ENCODE peak calls at places on chromosome 13, in seven cellular contexts. H is WTC11, W is fibroblast of mammary gland, F is endothelial cell, T is astrocyte of the cerebellum, A is HepG2, Z is D721Med. G is an unnamed sample.

GRCh38 chr13:98507060-98507797 is 69.7 kb downstream of the STK24 start:
- DNase-seq in H (peak), W (peak), F (peak), T (peak), A (peak), Z (no peak), G (no peak)

GRCh38 chr13:47628666-47629065 is 372.4 kb downstream of the SUCLA2 start:
- DNase-seq in H (no peak), W (peak), F (no peak), T (no peak), A (no peak), Z (no peak), G (no peak)

GRCh38 chr13:113879017-113879416 is 15.1 kb upstream of the GAS6 start:
- DNase-seq in H (no peak), W (no peak), F (no peak), T (no peak), A (no peak), Z (no peak), G (no peak)

GRCh38 chr13:100508996-100509395 is 79.6 kb downstream of the GGACT start:
- DNase-seq in H (no peak), W (no peak), F (no peak), T (no peak), A (no peak), Z (no peak), G (no peak)

GRCh38 chr13:32316476-32316875 is 1.2 kb downstream of the BRCA2 start:
- DNase-seq in H (no peak), W (peak), F (no peak), T (no peak), A (no peak), Z (no peak), G (no peak)

GRCh38 chr13:113401452-113402415 is 37.8 kb upstream of the GRTP1 start:
- DNase-seq in H (peak), W (no peak), F (no peak), T (no peak), A (no peak), Z (no peak), G (no peak)

GRCh38 chr13:89831157-89831556 is 1516.3 kb upstream of the MIR17HG start:
- DNase-seq in H (no peak), W (no peak), F (no peak), T (no peak), A (no peak), Z (no peak), G (no peak)

GRCh38 chr13:110415669-110416068 is 108.6 kb downstream of the COL4A2 start:
- DNase-seq in H (no peak), W (peak), F (no peak), T (no peak), A (peak), Z (no peak), G (no peak)

GRCh38 chr13:101218484-101218883 is 197.8 kb downstream of the NALCN start:
- DNase-seq in H (no peak), W (peak), F (no peak), T (no peak), A (no peak), Z (no peak), G (no peak)

GRCh38 chr13:54232700-54233099 is 1204.1 kb downstream of the OLFM4 start:
- DNase-seq in H (no peak), W (no peak), F (no peak), T (no peak), A (no peak), Z (no peak), G (no peak)

GRCh38 chr13:114081761-114082681 is 50.4 kb downstream of the RASA3 start:
- DNase-seq in H (peak), W (no peak), F (no peak), T (no peak), A (no peak), Z (no peak), G (no peak)

GRCh38 chr13:108342369-108343289 is 73.1 kb downstream of the TNFSF13B start:
- DNase-seq in H (no peak), W (peak), F (no peak), T (peak), A (peak), Z (no peak), G (no peak)

GRCh38 chr13:45773236-45773635 is 71.1 kb downstream of the CBY2 start:
- DNase-seq in H (no peak), W (peak), F (no peak), T (no peak), A (no peak), Z (no peak), G (no peak)

GRCh38 chr13:24053505-24054251 is 106.8 kb upstream of the SPATA13 start:
- DNase-seq in H (peak), W (peak), F (peak), T (peak), A (peak), Z (no peak), G (peak)

GRCh38 chr13:106610511-106610910 is 42.6 kb upstream of the ARGLU1 start:
- DNase-seq in H (no peak), W (peak), F (no peak), T (no peak), A (no peak), Z (no peak), G (no peak)

GRCh38 chr13:96294930-96295657 is 205.2 kb downstream of the HS6ST3 start:
- DNase-seq in H (no peak), W (no peak), F (no peak), T (no peak), A (no peak), Z (no peak), G (no peak)

GRCh38 chr13:44806841-44807240 is 182.4 kb downstream of the NUFIP1 start:
- DNase-seq in H (no peak), W (no peak), F (no peak), T (no peak), A (no peak), Z (no peak), G (no peak)

GRCh38 chr13:111854403-111854802 is 212.5 kb upstream of the SOX1 start:
- DNase-seq in H (no peak), W (no peak), F (no peak), T (no peak), A (no peak), Z (no peak), G (no peak)

GRCh38 chr13:46795321-46795720 is 1.6 kb downstream of the ESD start:
- DNase-seq in H (no peak), W (peak), F (no peak), T (no peak), A (no peak), Z (no peak), G (no peak)

GRCh38 chr13:45847554-45848224 is 3.9 kb downstream of the SIAH3 start:
- DNase-seq in H (no peak), W (no peak), F (no peak), T (no peak), A (no peak), Z (no peak), G (no peak)

GRCh38 chr13:91280806-91281205 is 66.7 kb upstream of the MIR17HG start:
- DNase-seq in H (no peak), W (no peak), F (no peak), T (no peak), A (no peak), Z (no peak), G (no peak)

GRCh38 chr13:36370108-36370429 is 23.9 kb upstream of the SPART start:
- DNase-seq in H (no peak), W (no peak), F (no peak), T (no peak), A (no peak), Z (no peak), G (no peak)

GRCh38 chr13:111228262-111229144 is 91.9 kb upstream of the TEX29 start:
- DNase-seq in H (no peak), W (peak), F (no peak), T (peak), A (no peak), Z (no peak), G (no peak)

GRCh38 chr13:21402586-21403307 is 56.4 kb downstream of the ZDHHC20 start:
- DNase-seq in H (no peak), W (peak), F (no peak), T (no peak), A (peak), Z (no peak), G (no peak)

GRCh38 chr13:46571189-46571901 is 18.4 kb downstream of the LRCH1 start:
- DNase-seq in H (no peak), W (peak), F (no peak), T (peak), A (peak), Z (no peak), G (no peak)

DNA sequence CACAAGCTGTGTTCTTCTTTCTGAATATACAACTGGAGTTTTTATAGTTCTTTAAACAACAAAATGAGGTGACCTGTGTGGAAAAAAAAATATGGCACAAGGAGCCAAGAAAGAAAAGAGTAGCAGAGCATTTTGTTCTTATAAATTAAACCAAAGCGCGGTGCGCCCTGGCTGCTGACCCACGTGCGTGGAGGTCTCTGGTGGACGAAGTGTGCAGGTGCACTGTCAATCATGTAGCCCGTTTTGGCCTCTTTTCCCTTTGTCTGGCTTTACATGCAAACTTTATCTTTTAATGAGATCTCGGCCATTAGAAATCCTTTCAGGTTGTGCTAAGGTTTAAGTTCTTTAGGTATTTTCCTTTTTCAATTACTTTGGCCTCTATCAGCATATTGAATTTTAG is 443.8 kb upstream of the SLC10A2 start:
- DNase-seq in H (peak), W (no peak), F (no peak), T (no peak), A (no peak), Z (no peak), G (no peak)
- TF ChIP-seq CTCF in H (peak), W (no peak), F (peak), T (no peak), A (no peak), Z (no peak), G (no peak)

DNA sequence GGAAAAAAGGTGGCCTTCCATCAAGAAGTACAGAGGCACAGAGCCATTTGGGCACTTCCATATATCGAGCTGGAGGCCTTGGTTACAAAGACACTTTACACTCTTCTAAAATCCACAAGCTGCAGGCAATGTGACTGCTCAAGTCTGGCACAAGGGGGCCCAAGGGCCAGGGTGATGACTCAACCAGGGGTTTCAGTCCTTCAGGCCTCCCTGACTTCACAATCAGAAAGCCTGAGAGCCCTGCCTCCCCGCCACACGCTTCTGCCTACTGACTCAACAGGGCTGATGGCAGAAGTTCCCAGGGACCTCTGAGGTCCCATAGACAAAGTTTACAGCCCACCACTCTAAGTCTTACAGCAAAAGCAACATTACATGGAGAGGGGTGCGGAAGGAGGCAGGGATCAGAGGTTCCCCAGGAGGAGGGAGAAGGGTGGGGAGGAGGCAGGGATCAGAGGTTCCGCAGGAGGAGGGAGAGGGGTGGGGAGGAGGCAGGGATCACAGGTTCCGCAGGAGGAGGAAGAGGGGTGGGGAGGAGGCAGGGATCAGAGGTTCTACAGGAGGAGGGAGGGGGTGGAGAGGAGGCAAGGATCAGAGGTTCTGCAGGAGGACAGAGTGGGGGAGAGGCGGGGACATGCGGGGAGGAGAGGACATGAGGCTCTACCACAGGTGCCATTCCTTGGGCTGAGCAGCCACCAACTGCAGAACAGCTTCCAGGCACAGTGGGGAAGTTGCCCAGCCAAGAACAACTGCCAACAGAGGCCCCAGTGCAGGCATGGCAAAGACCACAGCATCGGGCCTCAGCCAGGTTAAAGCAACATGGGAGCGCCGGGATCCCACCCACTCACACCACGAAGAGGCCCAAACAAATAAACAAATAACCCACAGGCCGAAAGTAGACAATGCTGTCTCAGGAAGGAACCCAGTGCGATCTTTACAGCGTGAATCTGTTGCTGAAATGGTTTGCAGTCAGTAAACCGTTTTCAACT is 52.0 kb downstream of the SLC7A1 start:
- DNase-seq in H (no peak), W (peak), F (no peak), T (no peak), A (peak), Z (no peak), G (no peak)
- TF ChIP-seq CTCF in H (no peak), W (peak), F (no peak), T (no peak), A (peak), Z (no peak), G (no peak)

GRCh38 chr13:41056194-41056593 is 5.1 kb upstream of the WBP4 start:
- DNase-seq in H (no peak), W (no peak), F (no peak), T (no peak), A (no peak), Z (no peak), G (no peak)

GRCh38 chr13:41054212-41054877 is 7.0 kb upstream of the WBP4 start:
- DNase-seq in H (no peak), W (peak), F (peak), T (peak), A (peak), Z (no peak), G (peak)

GRCh38 chr13:41053384-41053826 is 7.9 kb upstream of the WBP4 start:
- DNase-seq in H (no peak), W (peak), F (no peak), T (no peak), A (no peak), Z (no peak), G (no peak)

GRCh38 chr13:41056996-41057711 is 4.2 kb upstream of the WBP4 start:
- DNase-seq in H (no peak), W (no peak), F (no peak), T (no peak), A (peak), Z (no peak), G (no peak)

DNA sequence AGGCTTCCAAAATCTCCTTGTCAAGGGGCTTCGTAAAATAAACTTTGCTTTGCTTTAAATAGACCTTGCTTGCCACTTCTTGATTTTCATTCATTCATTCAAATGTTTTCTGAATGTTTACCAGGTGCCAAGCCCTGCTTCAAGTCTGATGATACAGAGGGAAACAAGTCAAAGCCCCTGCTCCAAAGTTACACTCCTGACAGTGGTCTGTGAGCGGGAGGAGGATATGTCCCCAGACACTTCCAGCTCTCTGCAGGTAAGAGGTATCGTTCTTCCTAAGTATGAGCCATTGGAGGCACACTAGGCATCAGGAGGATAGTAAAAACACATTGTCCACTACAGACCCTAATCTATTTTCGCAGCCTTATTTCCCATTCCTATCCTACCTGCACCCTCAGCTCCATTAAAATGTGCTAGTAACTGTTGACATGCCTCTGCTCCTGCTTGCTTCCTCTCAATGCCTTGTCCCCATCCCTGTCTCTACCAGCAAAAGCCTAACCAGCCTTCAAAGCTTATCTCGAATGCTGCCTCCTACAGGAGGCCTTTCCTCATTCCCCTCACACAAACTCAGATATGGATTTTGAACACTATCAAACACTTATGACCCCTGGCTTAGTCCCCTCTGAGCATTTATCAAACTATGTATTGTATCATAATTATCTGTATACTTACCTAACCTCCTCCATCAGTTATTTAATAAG is 6.2 kb upstream of the WBP4 start:
- DNase-seq in H (no peak), W (no peak), F (no peak), T (no peak), A (peak), Z (no peak), G (no peak)
- TF ChIP-seq CTCF in H (no peak), W (peak), F (no peak), T (no peak), A (peak), Z (peak), G (peak)

GRCh38 chr13:34078334-34078999 is 260.5 kb downstream of the RFC3 start:
- DNase-seq in H (no peak), W (no peak), F (no peak), T (no peak), A (no peak), Z (no peak), G (no peak)

GRCh38 chr13:34076319-34076718 is 258.4 kb downstream of the RFC3 start:
- DNase-seq in H (no peak), W (no peak), F (no peak), T (no peak), A (no peak), Z (no peak), G (no peak)

GRCh38 chr13:34076943-34077703 is 259.2 kb downstream of the RFC3 start:
- DNase-seq in H (no peak), W (peak), F (no peak), T (peak), A (peak), Z (no peak), G (no peak)
- TF ChIP-seq CTCF in H (peak), W (peak), F (peak), T (peak), A (peak), Z (peak), G (peak)

GRCh38 chr13:20340759-20341161 is 108.6 kb upstream of the GJB6 start:
- DNase-seq in H (no peak), W (peak), F (no peak), T (no peak), A (no peak), Z (no peak), G (no peak)
- TF ChIP-seq CTCF in H (no peak), W (no peak), F (no peak), T (no peak), A (no peak), Z (no peak), G (no peak)

GRCh38 chr13:78958019-78958418 is 299.1 kb upstream of the OBI1 start:
- DNase-seq in H (no peak), W (no peak), F (no peak), T (no peak), A (no peak), Z (no peak), G (no peak)
- TF ChIP-seq CTCF in H (no peak), W (no peak), F (no peak), T (no peak), A (no peak), Z (no peak), G (no peak)

GRCh38 chr13:51417716-51418115 is 35.1 kb downstream of the INTS6 start:
- DNase-seq in H (no peak), W (no peak), F (no peak), T (no peak), A (peak), Z (no peak), G (no peak)
- TF ChIP-seq CTCF in H (no peak), W (no peak), F (no peak), T (no peak), A (no peak), Z (no peak), G (no peak)

GRCh38 chr13:26759907-26760834 is at the start of gene GPR12:
- DNase-seq in H (peak), W (no peak), F (no peak), T (no peak), A (no peak), Z (no peak), G (peak)
- TF ChIP-seq CTCF in H (no peak), W (no peak), F (no peak), T (no peak), A (no peak), Z (no peak), G (peak)

GRCh38 chr13:26095846-26096245 is 44.0 kb upstream of the SHISA2 start:
- DNase-seq in H (no peak), W (no peak), F (no peak), T (no peak), A (no peak), Z (no peak), G (no peak)

DNA sequence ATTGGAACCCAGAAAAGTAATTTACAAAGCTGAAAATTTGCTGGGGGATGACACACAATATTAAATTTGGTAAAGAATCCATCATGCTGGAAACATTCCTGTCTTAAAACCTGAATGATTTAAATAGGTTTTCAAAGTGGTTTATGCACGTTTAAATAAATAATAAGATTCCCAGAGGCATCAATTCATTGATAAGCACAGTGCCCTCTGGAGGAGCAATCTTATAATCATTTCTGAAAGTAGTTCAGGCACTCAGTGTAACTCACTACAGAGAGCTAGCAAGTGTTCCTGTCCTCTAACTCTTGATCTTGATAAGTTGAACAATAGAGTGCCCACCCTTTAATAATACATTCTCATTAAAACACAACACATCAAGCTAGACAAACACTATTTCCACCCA is 43.5 kb upstream of the SHISA2 start:
- DNase-seq in H (no peak), W (no peak), F (no peak), T (no peak), A (no peak), Z (no peak), G (no peak)
- TF ChIP-seq CTCF in H (no peak), W (no peak), F (no peak), T (no peak), A (no peak), Z (peak), G (no peak)